ENCODE peak calls at places on chromosomes 5 and 9, in seven cellular contexts. One of them, this sample, is unnamed.

GRCh38 chr5:74251106-74252032 is 389.2 kb downstream of the ENC1 start:
- DNase-seq in CD4-positive, alpha-beta T cell: no peak
- DNase-seq in aorta: no peak
- DNase-seq in erythroblast: no peak
- DNase-seq in MV-4-11: peak
- DNase-seq in kidney tubule cell: peak
- DNase-seq in MCF 10A: peak
- DNase-seq in this sample: no peak

GRCh38 chr9:137731216-137731946 is 112.6 kb downstream of the EHMT1 start:
- DNase-seq in MV-4-11: no peak
- DNase-seq in CD4-positive, alpha-beta T cell: no peak
- DNase-seq in kidney tubule cell: no peak
- DNase-seq in MCF 10A: no peak
- DNase-seq in aorta: no peak
- DNase-seq in erythroblast: no peak
- DNase-seq in this sample: no peak

GRCh38 chr5:80142996-80143395 is 107.8 kb downstream of the THBS4 start:
- DNase-seq in CD4-positive, alpha-beta T cell: no peak
- DNase-seq in erythroblast: no peak
- DNase-seq in MCF 10A: no peak
- DNase-seq in aorta: no peak
- DNase-seq in kidney tubule cell: no peak
- DNase-seq in MV-4-11: no peak
- DNase-seq in this sample: no peak

GRCh38 chr5:172779968-172780350 is 9.0 kb upstream of the DUSP1 start:
- DNase-seq in kidney tubule cell: no peak
- DNase-seq in aorta: no peak
- DNase-seq in erythroblast: no peak
- DNase-seq in MV-4-11: no peak
- DNase-seq in CD4-positive, alpha-beta T cell: no peak
- DNase-seq in MCF 10A: no peak
- DNase-seq in this sample: no peak

GRCh38 chr5:100590867-100591266 is 55.7 kb downstream of the FAM174A start:
- DNase-seq in MV-4-11: no peak
- DNase-seq in aorta: no peak
- DNase-seq in kidney tubule cell: peak
- DNase-seq in CD4-positive, alpha-beta T cell: no peak
- DNase-seq in erythroblast: no peak
- DNase-seq in MCF 10A: no peak
- DNase-seq in this sample: no peak

GRCh38 chr9:2816476-2817141 is 27.3 kb downstream of the PUM3 start:
- DNase-seq in MV-4-11: peak
- DNase-seq in MCF 10A: no peak
- DNase-seq in kidney tubule cell: peak
- DNase-seq in erythroblast: no peak
- DNase-seq in CD4-positive, alpha-beta T cell: no peak
- DNase-seq in aorta: no peak
- DNase-seq in this sample: no peak

GRCh38 chr5:145221416-145221815 is 613.7 kb downstream of the PRELID2 start:
- DNase-seq in erythroblast: no peak
- DNase-seq in MV-4-11: no peak
- DNase-seq in aorta: no peak
- DNase-seq in CD4-positive, alpha-beta T cell: no peak
- DNase-seq in MCF 10A: no peak
- DNase-seq in kidney tubule cell: no peak
- DNase-seq in this sample: no peak

GRCh38 chr9:89379508-89380115 is 61.3 kb downstream of the SECISBP2 start:
- DNase-seq in MV-4-11: peak
- DNase-seq in CD4-positive, alpha-beta T cell: no peak
- DNase-seq in aorta: no peak
- DNase-seq in erythroblast: no peak
- DNase-seq in MCF 10A: no peak
- DNase-seq in kidney tubule cell: no peak
- DNase-seq in this sample: no peak

GRCh38 chr5:131538177-131538593 is 96.8 kb downstream of the RAPGEF6 start:
- DNase-seq in MV-4-11: peak
- DNase-seq in aorta: no peak
- DNase-seq in CD4-positive, alpha-beta T cell: no peak
- DNase-seq in MCF 10A: peak
- DNase-seq in kidney tubule cell: peak
- DNase-seq in erythroblast: no peak
- DNase-seq in this sample: no peak

GRCh38 chr9:84343111-84343521 is 2.6 kb upstream of the SLC28A3 start:
- DNase-seq in erythroblast: peak
- DNase-seq in MCF 10A: peak
- DNase-seq in kidney tubule cell: peak
- DNase-seq in aorta: no peak
- DNase-seq in CD4-positive, alpha-beta T cell: no peak
- DNase-seq in MV-4-11: no peak
- DNase-seq in this sample: no peak

GRCh38 chr5:10590226-10591047 is 26.6 kb downstream of the ANKRD33B start:
- DNase-seq in erythroblast: peak
- DNase-seq in kidney tubule cell: peak
- DNase-seq in MCF 10A: peak
- DNase-seq in aorta: no peak
- DNase-seq in CD4-positive, alpha-beta T cell: no peak
- DNase-seq in MV-4-11: no peak
- DNase-seq in this sample: no peak

GRCh38 chr9:6382681-6383080 is 30.3 kb upstream of the UHRF2 start:
- DNase-seq in CD4-positive, alpha-beta T cell: no peak
- DNase-seq in aorta: no peak
- DNase-seq in MCF 10A: peak
- DNase-seq in kidney tubule cell: no peak
- DNase-seq in MV-4-11: no peak
- DNase-seq in erythroblast: no peak
- DNase-seq in this sample: no peak

GRCh38 chr5:52502591-52502990 is 285.1 kb upstream of the ITGA1 start:
- DNase-seq in CD4-positive, alpha-beta T cell: no peak
- DNase-seq in kidney tubule cell: no peak
- DNase-seq in MCF 10A: no peak
- DNase-seq in erythroblast: no peak
- DNase-seq in MV-4-11: no peak
- DNase-seq in aorta: no peak
- DNase-seq in this sample: no peak

GRCh38 chr5:176559683-176560082 is 10.5 kb downstream of the CDHR2 start:
- DNase-seq in MV-4-11: no peak
- DNase-seq in kidney tubule cell: no peak
- DNase-seq in erythroblast: peak
- DNase-seq in aorta: no peak
- DNase-seq in MCF 10A: peak
- DNase-seq in CD4-positive, alpha-beta T cell: peak
- DNase-seq in this sample: no peak

GRCh38 chr5:32087086-32088082 is 86.7 kb downstream of the GOLPH3 start:
- DNase-seq in aorta: no peak
- DNase-seq in CD4-positive, alpha-beta T cell: no peak
- DNase-seq in erythroblast: no peak
- DNase-seq in MCF 10A: no peak
- DNase-seq in kidney tubule cell: no peak
- DNase-seq in MV-4-11: no peak
- DNase-seq in this sample: no peak

GRCh38 chr9:94002316-94003140 is 47.4 kb upstream of the BARX1 start:
- DNase-seq in kidney tubule cell: peak
- DNase-seq in MCF 10A: peak
- DNase-seq in aorta: no peak
- DNase-seq in erythroblast: peak
- DNase-seq in CD4-positive, alpha-beta T cell: no peak
- DNase-seq in MV-4-11: peak
- DNase-seq in this sample: no peak

GRCh38 chr9:127095416-127095815 is 27.0 kb downstream of the ANGPTL2 start:
- DNase-seq in MCF 10A: no peak
- DNase-seq in MV-4-11: no peak
- DNase-seq in aorta: no peak
- DNase-seq in erythroblast: no peak
- DNase-seq in CD4-positive, alpha-beta T cell: no peak
- DNase-seq in kidney tubule cell: no peak
- DNase-seq in this sample: no peak

GRCh38 chr5:14732991-14733390 is 68.5 kb downstream of the OTULIN start:
- DNase-seq in MV-4-11: no peak
- DNase-seq in erythroblast: no peak
- DNase-seq in CD4-positive, alpha-beta T cell: no peak
- DNase-seq in aorta: no peak
- DNase-seq in kidney tubule cell: no peak
- DNase-seq in MCF 10A: no peak
- DNase-seq in this sample: no peak

GRCh38 chr5:2660305-2660704 is 91.2 kb downstream of the IRX2 start:
- DNase-seq in aorta: no peak
- DNase-seq in MCF 10A: no peak
- DNase-seq in erythroblast: no peak
- DNase-seq in kidney tubule cell: no peak
- DNase-seq in CD4-positive, alpha-beta T cell: no peak
- DNase-seq in MV-4-11: no peak
- DNase-seq in this sample: no peak

GRCh38 chr9:123360161-123361085 is 4.4 kb downstream of the CRB2 start:
- DNase-seq in CD4-positive, alpha-beta T cell: peak
- DNase-seq in MCF 10A: no peak
- DNase-seq in erythroblast: peak
- DNase-seq in aorta: no peak
- DNase-seq in MV-4-11: peak
- DNase-seq in kidney tubule cell: peak
- DNase-seq in this sample: no peak

GRCh38 chr9:88197781-88198345 is 59.6 kb upstream of the SPATA31C2 start:
- DNase-seq in kidney tubule cell: peak
- DNase-seq in aorta: no peak
- DNase-seq in MV-4-11: peak
- DNase-seq in erythroblast: no peak
- DNase-seq in CD4-positive, alpha-beta T cell: no peak
- DNase-seq in MCF 10A: peak
- DNase-seq in this sample: no peak

GRCh38 chr5:179553875-179554274 is 3.5 kb downstream of the RUFY1 start:
- DNase-seq in erythroblast: no peak
- DNase-seq in kidney tubule cell: peak
- DNase-seq in MV-4-11: no peak
- DNase-seq in MCF 10A: peak
- DNase-seq in CD4-positive, alpha-beta T cell: no peak
- DNase-seq in aorta: no peak
- DNase-seq in this sample: no peak

GRCh38 chr5:128815201-128815600 is 150.1 kb upstream of the SLC27A6 start:
- DNase-seq in aorta: no peak
- DNase-seq in MV-4-11: no peak
- DNase-seq in kidney tubule cell: no peak
- DNase-seq in erythroblast: no peak
- DNase-seq in MCF 10A: peak
- DNase-seq in CD4-positive, alpha-beta T cell: no peak
- DNase-seq in this sample: no peak

GRCh38 chr9:69877852-69878507 is 57.4 kb downstream of the CFAP95 start:
- DNase-seq in erythroblast: no peak
- DNase-seq in MCF 10A: peak
- DNase-seq in CD4-positive, alpha-beta T cell: no peak
- DNase-seq in kidney tubule cell: peak
- DNase-seq in aorta: no peak
- DNase-seq in MV-4-11: peak
- DNase-seq in this sample: no peak

GRCh38 chr5:134549714-134550113 is 24.2 kb downstream of the JADE2 start:
- DNase-seq in erythroblast: no peak
- DNase-seq in CD4-positive, alpha-beta T cell: no peak
- DNase-seq in aorta: no peak
- DNase-seq in MV-4-11: no peak
- DNase-seq in MCF 10A: no peak
- DNase-seq in kidney tubule cell: peak
- DNase-seq in this sample: no peak

GRCh38 chr9:87874320-87874655 is 8.4 kb upstream of the SPATA31E1 start:
- DNase-seq in MCF 10A: no peak
- DNase-seq in aorta: no peak
- DNase-seq in kidney tubule cell: no peak
- DNase-seq in MV-4-11: no peak
- DNase-seq in CD4-positive, alpha-beta T cell: no peak
- DNase-seq in erythroblast: no peak
- DNase-seq in this sample: no peak

GRCh38 chr9:132183134-132183533 is 21.3 kb downstream of the NTNG2 start:
- DNase-seq in kidney tubule cell: no peak
- DNase-seq in erythroblast: no peak
- DNase-seq in aorta: no peak
- DNase-seq in MCF 10A: no peak
- DNase-seq in CD4-positive, alpha-beta T cell: no peak
- DNase-seq in MV-4-11: no peak
- DNase-seq in this sample: no peak

This sample was measured in effector CD8-positive, alpha-beta T cell.